ENCODE peak calls at places on chromosomes 5 and 9, in seven cellular contexts. Y is progenitor cell of endocrine pancreas, L is AG09309, C is cardiac fibroblast, T is BJ, D is endothelial cell, R is WTC11. F is an unnamed sample.

GRCh38 chr5:83277154-83277553 is 194.4 kb upstream of the VCAN start:
- DNase-seq in L (no peak), D (no peak), C (no peak), Y (no peak), R (no peak), T (no peak), F (no peak)

GRCh38 chr5:54229041-54229780 is 81.2 kb downstream of the ARL15 start:
- DNase-seq in Y (peak), D (peak), R (peak), C (peak), T (no peak), L (no peak), F (peak)

GRCh38 chr9:70021026-70021571 is 22.5 kb upstream of the MAMDC2 start:
- DNase-seq in D (no peak), R (no peak), L (peak), Y (no peak), T (peak), C (peak), F (no peak)

GRCh38 chr5:133299021-133299420 is 247.2 kb downstream of the HSPA4 start:
- DNase-seq in Y (no peak), C (no peak), L (no peak), R (no peak), T (no peak), D (no peak), F (no peak)

GRCh38 chr5:180135128-180135955 is 63.8 kb upstream of the RNF130 start:
- DNase-seq in L (peak), C (peak), D (no peak), Y (no peak), T (no peak), R (no peak), F (no peak)

GRCh38 chr5:180391276-180391675 is 38.1 kb upstream of the GFPT2 start:
- DNase-seq in L (no peak), C (no peak), Y (no peak), T (no peak), R (no peak), D (no peak), F (no peak)

GRCh38 chr5:91091471-91092234 is 291.5 kb downstream of the ARRDC3 start:
- DNase-seq in L (no peak), Y (no peak), T (no peak), R (no peak), D (no peak), C (no peak), F (no peak)

GRCh38 chr5:96079075-96079474 is 117.4 kb upstream of the ELL2 start:
- DNase-seq in R (no peak), L (peak), Y (no peak), D (no peak), T (peak), C (peak), F (no peak)

GRCh38 chr5:7179364-7179763 is 216.6 kb upstream of the ADCY2 start:
- DNase-seq in R (no peak), T (no peak), C (no peak), L (no peak), D (no peak), Y (no peak), F (no peak)

GRCh38 chr9:23324511-23324910 is 501.5 kb downstream of the ELAVL2 start:
- DNase-seq in D (no peak), T (no peak), R (no peak), L (no peak), Y (no peak), C (no peak), F (no peak)

GRCh38 chr5:133293953-133294352 is 242.1 kb downstream of the HSPA4 start:
- DNase-seq in R (no peak), T (no peak), Y (no peak), L (no peak), D (no peak), C (no peak), F (no peak)

GRCh38 chr9:79644601-79645000 is 72.8 kb downstream of the TLE4 start:
- DNase-seq in C (no peak), L (no peak), Y (no peak), T (no peak), D (no peak), R (no peak), F (no peak)

DNA sequence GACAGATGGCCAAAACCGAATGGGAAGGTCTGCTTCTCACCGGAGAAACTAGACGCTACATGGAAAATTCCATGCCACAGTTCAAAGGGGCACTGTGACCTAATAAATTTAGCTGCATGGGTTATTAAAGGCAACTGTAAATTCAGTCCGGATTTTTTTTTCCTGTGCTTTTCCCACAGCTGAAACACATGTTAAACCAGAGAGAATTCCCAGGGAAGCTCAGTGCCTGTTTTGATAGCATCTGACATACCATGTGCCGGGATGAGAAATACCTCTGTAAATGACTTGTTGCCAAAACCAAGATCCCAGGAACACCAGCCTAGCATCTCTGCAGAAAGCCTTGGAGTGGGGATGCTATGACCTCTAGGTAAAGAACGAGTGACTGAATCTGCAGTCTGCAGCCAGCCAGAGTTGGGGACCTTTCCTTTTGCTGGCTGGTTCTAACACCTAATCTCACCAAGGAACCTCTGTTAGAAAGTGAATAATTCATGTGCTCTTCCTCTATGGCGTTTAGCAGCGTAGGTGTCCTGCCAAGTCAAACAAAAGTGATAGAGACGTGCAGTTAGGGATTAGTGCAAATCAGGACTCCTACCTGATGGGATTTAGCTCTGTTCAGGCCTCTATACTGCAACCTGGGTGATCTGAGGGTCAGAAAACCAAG is 77.9 kb downstream of the SLIT3 start:
- DNase-seq in T (no peak), Y (no peak), R (no peak), D (no peak), L (no peak), C (no peak), F (no peak)
- TF ChIP-seq CTCF in T (no peak), Y (no peak), R (no peak), D (no peak), L (no peak), C (no peak), F (no peak)

GRCh38 chr9:37212435-37212834 is 92.1 kb downstream of the ZCCHC7 start:
- DNase-seq in C (no peak), R (no peak), L (no peak), D (no peak), T (no peak), Y (no peak), F (no peak)

GRCh38 chr9:37206121-37206620 is 85.8 kb downstream of the ZCCHC7 start:
- DNase-seq in T (no peak), Y (no peak), L (no peak), D (no peak), C (no peak), R (no peak), F (no peak)

GRCh38 chr9:37215456-37216229 is 95.3 kb downstream of the ZCCHC7 start:
- DNase-seq in D (no peak), T (no peak), L (peak), Y (no peak), C (peak), R (no peak), F (no peak)

GRCh38 chr9:37210737-37211523 is 90.6 kb downstream of the ZCCHC7 start:
- DNase-seq in T (no peak), D (no peak), Y (no peak), R (no peak), C (no peak), L (no peak), F (no peak)

DNA sequence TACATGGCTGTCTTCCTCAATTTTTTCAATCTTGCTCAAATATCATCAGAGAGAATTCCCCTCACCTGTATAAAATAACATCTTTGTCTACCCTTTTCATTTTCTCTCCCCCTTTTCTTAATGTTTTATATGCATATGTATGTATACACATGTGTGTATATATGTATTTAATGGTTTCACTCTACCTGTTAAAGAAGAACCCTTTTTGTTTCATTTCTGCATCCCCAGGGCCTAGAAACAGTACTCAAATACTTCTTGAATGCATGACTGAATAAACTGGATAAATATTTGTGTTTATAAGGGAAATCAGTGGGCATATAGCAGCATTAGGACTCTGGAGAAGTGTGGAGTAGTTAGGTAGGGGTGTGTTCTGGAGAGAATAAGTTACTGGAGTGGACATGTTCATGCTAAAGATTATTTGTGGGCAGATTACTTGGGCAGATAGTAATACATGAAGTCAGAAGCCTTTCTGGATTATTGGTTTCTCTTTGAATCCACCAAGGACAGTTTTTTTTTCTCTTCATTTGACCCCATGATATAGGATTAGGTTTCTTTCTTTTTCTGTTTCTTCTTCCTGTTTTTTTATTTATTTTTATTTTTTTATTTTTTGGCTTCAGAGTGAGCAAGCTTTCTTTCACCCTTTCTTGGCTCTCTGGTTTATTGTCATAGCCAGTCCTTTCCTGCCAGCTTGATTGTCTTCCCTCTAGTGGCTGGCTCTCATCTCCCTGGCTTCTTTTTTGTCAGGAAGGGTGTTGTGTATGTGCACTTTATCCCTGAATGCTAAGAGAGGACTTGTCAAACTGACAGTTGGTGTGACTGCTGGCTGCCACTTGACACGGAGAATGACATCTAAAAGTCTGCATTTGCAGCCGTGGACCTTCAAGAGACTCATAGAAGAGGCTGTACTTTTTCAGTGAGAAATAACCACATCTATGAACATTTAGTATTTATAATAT is 89.3 kb downstream of the ZCCHC7 start:
- DNase-seq in C (peak), D (peak), L (no peak), R (no peak), T (no peak), Y (no peak), F (no peak)
- TF ChIP-seq CTCF in C (peak), D (no peak), L (peak), R (no peak), T (no peak), Y (no peak), F (no peak)

GRCh38 chr9:109248133-109248581 is 72.7 kb downstream of the EPB41L4B start:
- DNase-seq in Y (no peak), R (no peak), T (no peak), C (peak), D (no peak), L (no peak), F (no peak)
- TF ChIP-seq CTCF in Y (no peak), R (no peak), T (peak), C (peak), D (no peak), L (peak), F (no peak)

GRCh38 chr5:32707394-32707997 is 3.6 kb upstream of the NPR3 start:
- DNase-seq in Y (no peak), D (no peak), C (peak), T (no peak), L (no peak), R (no peak), F (no peak)
- TF ChIP-seq CTCF in Y (peak), D (peak), C (peak), T (peak), L (peak), R (no peak), F (no peak)

GRCh38 chr5:113693621-113694130 is 180.2 kb downstream of the YTHDC2 start:
- DNase-seq in T (no peak), R (no peak), Y (no peak), C (no peak), D (no peak), L (no peak), F (no peak)
- TF ChIP-seq CTCF in T (no peak), R (no peak), Y (no peak), C (no peak), D (no peak), L (no peak), F (no peak)

DNA sequence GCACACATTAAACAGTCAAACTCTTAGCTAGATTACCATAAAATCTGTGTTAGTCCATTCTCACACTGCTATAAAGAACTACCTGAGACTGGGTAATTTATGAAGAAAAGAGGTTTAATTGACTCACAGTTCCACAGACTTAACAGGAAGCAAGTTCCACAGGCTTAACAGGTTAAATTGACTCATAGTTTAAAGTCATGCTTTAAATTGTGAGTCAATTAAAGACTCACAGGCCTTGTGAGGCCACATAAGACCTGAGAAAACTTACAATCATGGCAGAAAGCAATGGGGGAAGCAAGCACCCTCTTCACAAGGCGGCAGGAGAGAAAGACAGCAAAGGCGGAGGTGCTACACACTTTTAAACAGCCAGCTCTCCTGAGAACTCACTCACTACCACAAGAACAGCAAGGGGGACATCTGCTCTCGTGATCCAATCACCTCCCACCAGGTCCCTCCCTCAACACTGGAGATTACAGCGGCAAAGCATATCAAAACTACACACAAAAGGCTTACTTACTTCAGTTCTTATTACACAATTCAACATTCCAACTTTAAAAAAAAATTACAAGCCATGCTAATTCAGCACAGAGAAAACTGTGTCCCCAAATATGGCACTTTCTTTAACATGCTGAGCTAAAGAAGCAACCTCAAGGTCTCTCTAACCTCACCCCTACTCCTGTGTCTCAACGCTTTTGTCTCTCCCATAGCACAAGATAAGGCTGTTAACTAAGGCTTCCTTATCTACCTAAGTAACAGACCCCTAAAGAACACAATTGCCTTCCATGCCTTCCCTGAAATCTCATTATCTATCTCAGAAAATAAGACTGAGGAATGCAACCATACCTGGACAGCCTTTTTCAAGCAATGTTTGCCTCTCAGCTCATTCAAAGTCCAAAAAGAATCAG is 805.1 kb downstream of the NR2F1-AS1 start:
- DNase-seq in L (no peak), Y (no peak), T (peak), R (no peak), C (peak), D (no peak), F (no peak)
- TF ChIP-seq CTCF in L (no peak), Y (no peak), T (no peak), R (no peak), C (no peak), D (no peak), F (no peak)

DNA sequence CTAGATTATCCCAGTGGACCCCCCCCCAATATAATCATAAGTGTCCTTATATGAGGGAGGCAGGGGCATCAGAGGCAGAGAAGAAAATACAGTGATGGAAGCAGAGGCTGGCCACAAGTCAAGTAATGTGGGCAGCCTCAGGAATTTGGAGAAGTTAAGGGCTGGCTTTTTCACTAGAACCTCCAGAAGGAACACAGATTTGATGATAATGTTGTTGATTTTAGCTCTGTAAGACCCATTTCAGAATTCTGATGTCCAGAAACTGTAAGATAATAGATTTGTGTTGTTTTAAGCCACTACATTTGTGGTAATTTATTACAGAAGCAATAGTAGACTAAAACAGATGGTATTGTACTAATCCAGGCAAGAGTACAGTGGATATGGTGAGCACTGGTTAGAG is 36.3 kb upstream of the LRRTM2 start:
- DNase-seq in Y (no peak), R (no peak), D (no peak), C (peak), T (peak), L (no peak), F (no peak)
- TF ChIP-seq CTCF in Y (no peak), R (no peak), D (no peak), C (no peak), T (no peak), L (no peak), F (no peak)

GRCh38 chr5:119356384-119357188 is 767 bp downstream of the TNFAIP8 start:
- DNase-seq in L (no peak), R (no peak), T (no peak), D (no peak), Y (no peak), C (peak), F (no peak)
- TF ChIP-seq CTCF in L (no peak), R (no peak), T (no peak), D (no peak), Y (no peak), C (no peak), F (no peak)

GRCh38 chr5:9212605-9213004 is 333.3 kb downstream of the SEMA5A start:
- DNase-seq in L (no peak), Y (no peak), C (peak), T (no peak), R (no peak), D (no peak), F (no peak)

GRCh38 chr5:9209846-9210547 is 335.9 kb downstream of the SEMA5A start:
- DNase-seq in Y (no peak), T (no peak), D (no peak), C (peak), R (no peak), L (peak), F (no peak)

DNA sequence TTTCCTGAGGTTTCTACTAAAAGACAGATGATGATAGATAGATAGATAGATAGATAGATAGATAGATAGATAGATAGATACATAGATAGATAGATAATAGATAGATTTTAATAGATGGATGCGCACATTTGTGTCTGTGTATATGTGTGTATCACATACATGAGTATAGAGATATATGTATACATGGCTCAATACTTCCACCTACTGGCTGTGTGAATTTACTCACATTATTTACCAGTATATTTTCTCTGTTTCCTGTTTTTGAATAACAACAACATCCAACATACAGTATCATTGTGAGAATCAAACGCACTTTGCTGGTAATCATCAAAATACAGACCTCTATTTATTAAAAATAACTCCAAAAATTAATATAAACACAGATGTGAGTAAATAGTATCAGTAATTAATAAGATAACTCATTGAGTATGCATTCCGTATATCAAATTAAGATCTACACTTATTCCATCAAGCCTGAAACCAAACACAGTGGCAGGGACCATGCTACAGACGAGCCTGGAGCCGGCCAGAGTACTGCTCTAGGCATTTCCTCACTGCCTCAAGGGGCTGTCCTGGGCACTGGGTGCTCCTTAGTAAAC is 338.0 kb downstream of the SEMA5A start:
- DNase-seq in C (peak), D (no peak), T (no peak), L (no peak), R (no peak), Y (no peak), F (no peak)
- TF ChIP-seq CTCF in C (peak), D (peak), T (peak), L (peak), R (peak), Y (peak), F (no peak)

F was measured in CD4-positive, alpha-beta T cell.